ENCODE peak calls at places on chromosomes 11 and 22, in six cellular contexts. L is heart right ventricle, X is left lung, C is AG04450, D is right cardiac atrium, A is HCT116. M is an unnamed sample.
A peak's percentile ranks its signal among the peaks of the same experiment; 100 is the strongest.

GRCh38 chr11:65932558-65932919 is 12.7 kb upstream of the TSGA10IP start:
- DNase-seq in L (no peak), X (no peak), C (no peak), D (no peak), A (no peak), M (no peak)

GRCh38 chr11:57885298-57886035 is 123.9 kb downstream of the CTNND1 start:
- DNase-seq in L (no peak), X (no peak), C (no peak), D (no peak), A (no peak), M (peak; percentile 8)

GRCh38 chr11:83219095-83219494 is 25.6 kb downstream of the ANKRD42 start:
- DNase-seq in L (no peak), X (no peak), C (no peak), D (no peak), A (no peak), M (no peak)

GRCh38 chr11:125932301-125932700 is 13.5 kb upstream of the VSIG10L2 start:
- DNase-seq in L (no peak), X (no peak), C (no peak), D (no peak), A (no peak), M (no peak)

GRCh38 chr11:10654211-10655150 is 39.1 kb downstream of the IRAG1 start:
- DNase-seq in L (no peak), X (no peak), C (no peak), D (no peak), A (peak; percentile 55), M (no peak)

GRCh38 chr11:21316591-21316990 is 647.2 kb downstream of the NELL1 start:
- DNase-seq in L (no peak), X (no peak), C (no peak), D (no peak), A (no peak), M (no peak)

GRCh38 chr22:48588151-48588880 is 1239.4 kb downstream of the BRD1 start:
- DNase-seq in L (no peak), X (no peak), C (no peak), D (peak; percentile 32), A (no peak), M (no peak)

GRCh38 chr11:68297812-68298658 is 14.4 kb upstream of the LRP5 start:
- DNase-seq in L (peak; percentile 83), X (peak; percentile 77), C (peak; percentile 24), D (peak; percentile 92), A (peak; percentile 52), M (peak; percentile 9)

GRCh38 chr11:85590848-85591483 is 36.2 kb downstream of the DLG2 start:
- DNase-seq in L (no peak), X (no peak), C (peak; percentile 4), D (no peak), A (peak; percentile 35), M (no peak)

GRCh38 chr11:126703661-126704060 is 296.9 kb downstream of the KIRREL3 start:
- DNase-seq in L (no peak), X (no peak), C (no peak), D (no peak), A (no peak), M (no peak)

GRCh38 chr11:26470992-26471391 is 101.1 kb downstream of the MUC15 start:
- DNase-seq in L (no peak), X (no peak), C (no peak), D (no peak), A (no peak), M (no peak)

GRCh38 chr11:76152741-76153608 is 53.3 kb downstream of the WNT11 start:
- DNase-seq in L (no peak), X (no peak), C (no peak), D (no peak), A (no peak), M (no peak)

GRCh38 chr11:12245091-12245490 is 132.3 kb upstream of the PARVA start:
- DNase-seq in L (peak; percentile 37), X (no peak), C (no peak), D (peak; percentile 76), A (no peak), M (peak; percentile 39)

GRCh38 chr22:19693981-19694670 is 20.2 kb upstream of the SEPTIN5 start:
- DNase-seq in L (no peak), X (no peak), C (no peak), D (no peak), A (no peak), M (no peak)

GRCh38 chr11:73383249-73384126 is 7.3 kb downstream of the RELT start:
- DNase-seq in L (no peak), X (no peak), C (no peak), D (no peak), A (no peak), M (peak; percentile 46)

GRCh38 chr11:65188486-65188885 is 6.8 kb downstream of the CAPN1 start:
- DNase-seq in L (no peak), X (no peak), C (no peak), D (peak; percentile 48), A (no peak), M (no peak)

GRCh38 chr22:39646614-39647210 is 76.2 kb downstream of the CACNA1I start:
- DNase-seq in L (no peak), X (no peak), C (no peak), D (peak; percentile 48), A (no peak), M (no peak)

GRCh38 chr11:133500435-133500834 is 31.9 kb downstream of the OPCML start:
- DNase-seq in L (no peak), X (no peak), C (no peak), D (no peak), A (no peak), M (no peak)

GRCh38 chr11:2810401-2811205 is 75.0 kb downstream of the CDKN1C start:
- DNase-seq in L (peak; percentile 16), X (no peak), C (no peak), D (peak; percentile 68), A (no peak), M (no peak)

GRCh38 chr11:131674051-131674755 is 303.8 kb downstream of the NTM start:
- DNase-seq in L (peak; percentile 75), X (peak; percentile 61), C (peak; percentile 74), D (peak; percentile 87), A (peak; percentile 3), M (peak; percentile 78)

GRCh38 chr11:31340903-31341572 is 28.5 kb downstream of the DCDC1 start:
- DNase-seq in L (no peak), X (no peak), C (no peak), D (no peak), A (peak; percentile 26), M (no peak)

GRCh38 chr11:19079643-19080440 is 19.3 kb upstream of the MRGPRX2 start:
- DNase-seq in L (no peak), X (no peak), C (no peak), D (no peak), A (peak; percentile 47), M (no peak)

GRCh38 chr22:49555526-49555925 is 272.1 kb downstream of the BRD1 start:
- DNase-seq in L (no peak), X (peak; percentile 13), C (no peak), D (no peak), A (no peak), M (no peak)

GRCh38 chr11:79447039-79447438 is 6.2 kb upstream of the TENM4 start:
- DNase-seq in L (no peak), X (no peak), C (no peak), D (no peak), A (no peak), M (no peak)

GRCh38 chr11:34890812-34891211 is 25.4 kb downstream of the APIP start:
- DNase-seq in L (no peak), X (no peak), C (peak; percentile 3), D (no peak), A (peak; percentile 56), M (no peak)

GRCh38 chr22:19709063-19709769 is 5.1 kb upstream of the SEPTIN5 start:
- DNase-seq in L (peak; percentile 73), X (no peak), C (no peak), D (peak; percentile 89), A (no peak), M (no peak)

GRCh38 chr22:20588092-20588842 is 80.9 kb downstream of the MED15 start:
- DNase-seq in L (no peak), X (no peak), C (no peak), D (peak; percentile 3), A (no peak), M (no peak)

GRCh38 chr11:112227002-112227401 is 774 bp downstream of the PTS start:
- DNase-seq in L (no peak), X (no peak), C (no peak), D (no peak), A (no peak), M (no peak)

GRCh38 chr11:113873241-113873626 is 2.1 kb downstream of the USP28 start:
- DNase-seq in L (no peak), X (no peak), C (no peak), D (no peak), A (no peak), M (no peak)

GRCh38 chr11:69215784-69216415 is 60.2 kb downstream of the SMIM38 start:
- DNase-seq in L (no peak), X (no peak), C (peak; percentile 10), D (no peak), A (no peak), M (no peak)

GRCh38 chr11:119787074-119787461 is 58.1 kb upstream of the NECTIN1 start:
- DNase-seq in L (no peak), X (no peak), C (no peak), D (no peak), A (no peak), M (no peak)
- H3K27ac ChIP-seq in L (no peak overlapping the region), X (no peak overlapping the region), C (no peak overlapping the region), D (no peak overlapping the region), A (no peak overlapping the region), M (no peak overlapping the region)

GRCh38 chr22:24809331-24809730 is 3.3 kb downstream of the SGSM1 start:
- DNase-seq in L (peak; percentile 47), X (no peak), C (no peak), D (peak; percentile 87), A (no peak), M (no peak)
- H3K27ac ChIP-seq in L (no peak overlapping the region), X (no peak overlapping the region), C (no peak overlapping the region), D (peak overlapping the region; percentile 26), A (no peak overlapping the region), M (peak overlapping the region; percentile 88)

GRCh38 chr11:128726464-128727139 is 32.7 kb downstream of the FLI1 start:
- DNase-seq in L (no peak), X (peak; percentile 74), C (no peak), D (peak; percentile 60), A (no peak), M (no peak)
- H3K27ac ChIP-seq in L (no peak overlapping the region), X (peak overlapping the region; percentile 86), C (no peak overlapping the region), D (no peak overlapping the region), A (no peak overlapping the region), M (no peak overlapping the region)

DNA sequence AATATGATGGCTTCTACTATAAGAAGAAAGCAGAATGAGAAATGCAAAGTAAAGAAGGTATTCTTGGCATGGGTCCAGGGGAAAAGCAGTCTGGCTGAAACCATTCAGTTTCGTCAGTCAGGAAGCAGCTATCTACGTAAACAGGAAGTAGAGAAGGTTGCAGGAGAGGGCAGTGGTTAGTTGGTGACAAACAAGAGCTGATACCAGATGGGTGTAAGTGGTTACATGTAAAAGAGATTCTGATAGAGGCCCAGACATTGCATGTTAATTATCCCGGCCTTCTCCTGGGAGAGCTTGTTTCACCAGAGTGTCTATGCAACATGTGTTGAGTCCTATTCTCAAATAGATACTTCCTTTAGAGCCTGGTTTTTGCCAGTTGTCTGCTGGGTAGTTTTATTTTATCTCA is 58.4 kb upstream of the PSMA1 start:
- DNase-seq in L (no peak), X (no peak), C (no peak), D (no peak), A (no peak), M (no peak)
- H3K27ac ChIP-seq in L (no peak overlapping the region), X (peak overlapping the region; percentile 85), C (no peak overlapping the region), D (no peak overlapping the region), A (no peak overlapping the region), M (peak overlapping the region; percentile 28)